ENCODE peak calls at places on chromosomes 3 and 15, in six cellular contexts. O is neuronal stem cell, H is IMR-90, T is mesenchymal stem cell, L is trophoblast cell, Z is mesendoderm. D is an unnamed sample.
A peak's percentile ranks its signal among the peaks of the same experiment; 100 is the strongest.

GRCh38 chr3:177468331-177468730 is 271.0 kb upstream of the TBL1XR1 start:
- DNase-seq in O (no peak), H (peak; percentile 96), T (peak; percentile 50), L (peak; percentile 85), Z (peak; percentile 87), D (no peak)

GRCh38 chr15:63232400-63232799 is 43.0 kb downstream of the RAB8B start:
- DNase-seq in O (no peak), H (no peak), T (no peak), L (no peak), Z (no peak), D (no peak)

GRCh38 chr3:187473778-187474406 is 105.7 kb downstream of the RTP4 start:
- DNase-seq in O (no peak), H (no peak), T (no peak), L (no peak), Z (peak; percentile 44), D (no peak)

GRCh38 chr3:63961891-63962290 is 49.7 kb upstream of the SCAANT1 start:
- DNase-seq in O (no peak), H (peak; percentile 68), T (peak; percentile 61), L (peak; percentile 84), Z (peak; percentile 70), D (no peak)

GRCh38 chr3:13192471-13193213 is 119.4 kb upstream of the IQSEC1 start:
- DNase-seq in O (no peak), H (peak; percentile 6), T (peak; percentile 11), L (peak; percentile 22), Z (peak; percentile 30), D (peak; percentile 53)

GRCh38 chr3:16203031-16203430 is 28.6 kb downstream of the GALNT15 start:
- DNase-seq in O (no peak), H (peak; percentile 84), T (peak; percentile 10), L (no peak), Z (no peak), D (no peak)

GRCh38 chr3:191681198-191681597 is 220.2 kb downstream of the PYDC2 start:
- DNase-seq in O (no peak), H (no peak), T (no peak), L (no peak), Z (no peak), D (no peak)

GRCh38 chr3:177647876-177648275 is 450.6 kb upstream of the TBL1XR1 start:
- DNase-seq in O (no peak), H (no peak), T (no peak), L (no peak), Z (no peak), D (no peak)

GRCh38 chr15:66743204-66743603 is 41.2 kb downstream of the SMAD6 start:
- DNase-seq in O (no peak), H (no peak), T (no peak), L (no peak), Z (no peak), D (no peak)

GRCh38 chr3:196969660-196970546 is 1.3 kb upstream of the PIGZ start:
- DNase-seq in O (peak; percentile 63), H (peak; percentile 35), T (peak; percentile 45), L (peak; percentile 80), Z (peak; percentile 55), D (peak; percentile 66)

GRCh38 chr3:5194801-5195509 is 7.4 kb downstream of the EDEM1 start:
- DNase-seq in O (no peak), H (peak; percentile 91), T (peak; percentile 94), L (peak; percentile 90), Z (peak; percentile 77), D (no peak)

GRCh38 chr3:160797306-160797705 is 41.3 kb downstream of the PPM1L start:
- DNase-seq in O (no peak), H (no peak), T (no peak), L (no peak), Z (no peak), D (no peak)

GRCh38 chr15:87871130-87871737 is 385.3 kb downstream of the NTRK3 start:
- DNase-seq in O (no peak), H (peak; percentile 55), T (no peak), L (no peak), Z (no peak), D (no peak)

GRCh38 chr3:73753985-73754384 is 129.2 kb upstream of the PDZRN3 start:
- DNase-seq in O (no peak), H (no peak), T (no peak), L (no peak), Z (no peak), D (no peak)

GRCh38 chr3:112765531-112765930 is 81.1 kb downstream of the CD200R1L start:
- DNase-seq in O (no peak), H (no peak), T (no peak), L (no peak), Z (no peak), D (no peak)

GRCh38 chr15:96354731-96355560 is 24.4 kb downstream of the NR2F2 start:
- DNase-seq in O (no peak), H (peak; percentile 90), T (peak; percentile 92), L (peak; percentile 82), Z (peak; percentile 28), D (no peak)

GRCh38 chr3:30155755-30156154 is 450.6 kb upstream of the TGFBR2 start:
- DNase-seq in O (no peak), H (no peak), T (no peak), L (no peak), Z (no peak), D (no peak)

DNA sequence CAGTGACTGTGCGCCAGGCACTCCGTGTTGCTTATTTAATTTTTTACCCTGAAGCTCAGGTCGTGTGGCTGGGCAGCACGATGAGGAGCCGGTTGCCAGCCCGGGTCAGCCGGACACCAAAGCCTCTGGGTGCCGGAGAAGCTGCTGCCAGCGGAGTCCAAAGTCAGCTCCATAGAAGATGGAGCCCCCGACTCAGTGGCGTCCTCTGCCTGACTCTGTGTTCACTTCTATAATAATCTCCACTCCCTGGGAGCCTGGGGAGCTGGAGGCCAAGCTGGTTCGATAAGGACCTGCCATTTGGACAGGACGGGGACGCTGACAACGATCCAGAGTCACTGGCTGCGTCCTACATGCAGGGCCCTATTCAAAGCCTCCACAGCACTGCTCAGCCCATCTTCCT is 78.6 kb downstream of the VGLL4 start:
- DNase-seq in O (no peak), H (no peak), T (no peak), L (no peak), Z (no peak), D (no peak)
- H2AK5ac ChIP-seq in O (no peak overlapping the region), H (no peak overlapping the region), T (no peak overlapping the region), L (no peak overlapping the region), Z (no peak overlapping the region), D (no peak overlapping the region)

DNA sequence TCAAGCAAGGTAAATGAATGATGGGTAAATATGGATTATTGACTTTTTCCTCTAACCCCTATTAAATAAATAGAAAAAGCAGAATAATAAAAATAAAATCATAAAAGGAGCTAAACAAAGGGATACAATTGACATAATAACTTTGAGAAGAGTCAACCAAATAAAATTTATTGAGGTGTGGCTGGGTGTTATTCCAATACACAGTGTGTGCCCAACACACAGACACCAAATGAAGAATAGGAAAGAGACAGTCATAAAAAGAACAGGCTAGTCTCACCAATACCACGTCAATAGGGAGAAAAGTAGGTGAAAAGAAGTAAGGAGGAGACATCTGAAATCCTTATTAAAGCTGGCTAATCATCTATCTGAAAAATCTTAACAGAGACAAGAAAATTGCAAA is 127.1 kb downstream of the ZBBX start:
- DNase-seq in O (no peak), H (no peak), T (no peak), L (no peak), Z (no peak), D (no peak)
- H3K4me2 ChIP-seq in O (no peak overlapping the region), H (no peak overlapping the region), T (no peak overlapping the region), L (no peak overlapping the region), Z (no peak overlapping the region), D (no peak overlapping the region)

GRCh38 chr3:174342206-174342605 is 516.9 kb upstream of the NAALADL2 start:
- DNase-seq in O (no peak), H (peak; percentile 7), T (no peak), L (no peak), Z (no peak), D (no peak)
- H3K23ac ChIP-seq in O (no peak overlapping the region), H (no peak overlapping the region), T (no peak overlapping the region), L (no peak overlapping the region), Z (no peak overlapping the region), D (no peak overlapping the region)

DNA sequence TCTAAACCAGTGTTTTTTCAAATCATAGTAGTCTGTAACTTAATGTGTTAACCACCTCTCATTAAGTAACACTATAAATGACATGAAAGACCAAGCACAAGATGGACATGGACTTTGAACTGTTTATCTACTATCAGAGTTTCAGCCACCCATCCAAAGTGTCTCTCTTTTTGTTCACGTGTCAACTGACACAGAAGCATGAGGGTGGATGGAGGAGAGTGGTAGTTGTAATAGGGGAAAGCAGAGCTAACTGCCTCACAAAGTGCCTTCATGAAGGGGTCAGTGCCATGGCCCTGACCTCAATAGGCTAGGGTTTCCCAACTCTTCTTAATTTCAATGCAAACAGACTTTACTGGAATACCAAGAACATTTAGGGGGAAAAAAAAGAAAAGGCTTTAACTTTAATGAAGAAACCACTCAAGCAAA is 32.1 kb upstream of the TRPM7 start:
- DNase-seq in O (no peak), H (no peak), T (no peak), L (no peak), Z (no peak), D (no peak)
- H2AK5ac ChIP-seq in O (no peak overlapping the region), H (no peak overlapping the region), T (no peak overlapping the region), L (no peak overlapping the region), Z (no peak overlapping the region), D (no peak overlapping the region)

DNA sequence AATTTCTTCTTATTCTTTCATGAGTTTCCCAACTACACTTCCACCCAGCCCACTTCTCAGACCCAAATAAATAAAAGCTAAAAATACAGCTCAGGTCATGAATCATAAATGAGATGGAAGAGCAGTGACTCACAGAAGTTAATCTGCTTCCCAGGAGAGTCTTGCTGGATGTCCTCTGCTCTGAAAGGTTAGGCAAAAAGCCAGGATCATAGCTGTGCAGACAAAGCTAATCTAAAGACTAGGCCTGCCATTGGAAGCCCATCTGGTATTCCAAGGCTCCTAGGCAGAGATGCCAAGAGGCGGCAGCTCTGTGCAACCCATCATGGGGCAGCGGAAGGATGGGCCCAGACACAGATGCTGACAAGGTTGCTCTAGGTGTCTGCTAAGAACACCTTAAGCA is 24.0 kb downstream of the SHC4 start:
- DNase-seq in O (no peak), H (peak; percentile 99), T (peak; percentile 77), L (no peak), Z (no peak), D (no peak)
- H3K4me2 ChIP-seq in O (no peak overlapping the region), H (no peak overlapping the region), T (no peak overlapping the region), L (no peak overlapping the region), Z (no peak overlapping the region), D (no peak overlapping the region)

GRCh38 chr15:41653760-41654159 is 6.4 kb upstream of the MGA start:
- DNase-seq in O (no peak), H (no peak), T (no peak), L (no peak), Z (no peak), D (no peak)
- H3K23ac ChIP-seq in O (no peak overlapping the region), H (no peak overlapping the region), T (no peak overlapping the region), L (no peak overlapping the region), Z (no peak overlapping the region), D (no peak overlapping the region)

GRCh38 chr3:25863560-25863959 is 73.7 kb downstream of the OXSM start:
- DNase-seq in O (no peak), H (no peak), T (no peak), L (no peak), Z (peak; percentile 31), D (no peak)

GRCh38 chr3:25863011-25863415 is 73.1 kb downstream of the OXSM start:
- DNase-seq in O (no peak), H (no peak), T (no peak), L (no peak), Z (no peak), D (no peak)

GRCh38 chr3:25856902-25857518 is 67.1 kb downstream of the OXSM start:
- DNase-seq in O (no peak), H (peak; percentile 67), T (peak; percentile 59), L (peak; percentile 74), Z (peak; percentile 44), D (no peak)

GRCh38 chr3:25861566-25861965 is 71.7 kb downstream of the OXSM start:
- DNase-seq in O (no peak), H (no peak), T (no peak), L (no peak), Z (no peak), D (no peak)
- H2AK5ac ChIP-seq in O (no peak overlapping the region), H (no peak overlapping the region), T (no peak overlapping the region), L (no peak overlapping the region), Z (no peak overlapping the region), D (no peak overlapping the region)